ENCODE peak calls at places on chromosomes 11 and 22, in seven cellular contexts. One of them, this sample, is unnamed.

GRCh38 chr11:63020671-63021255 is 5.1 kb upstream of the SLC22A8 start:
- DNase-seq in retinal pigment epithelial cell: no peak
- DNase-seq in hepatocyte: no peak
- DNase-seq in stomach: no peak
- DNase-seq in A549: peak
- DNase-seq in gastrocnemius medialis: no peak
- DNase-seq in brain microvascular endothelial cell: no peak
- DNase-seq in this sample: peak

GRCh38 chr11:25860677-25861445 is 471.1 kb upstream of the ANO3 start:
- DNase-seq in retinal pigment epithelial cell: peak
- DNase-seq in hepatocyte: peak
- DNase-seq in stomach: no peak
- DNase-seq in A549: no peak
- DNase-seq in gastrocnemius medialis: no peak
- DNase-seq in brain microvascular endothelial cell: peak
- DNase-seq in this sample: peak

GRCh38 chr22:48741540-48741939 is 1086.1 kb downstream of the BRD1 start:
- DNase-seq in retinal pigment epithelial cell: no peak
- DNase-seq in hepatocyte: no peak
- DNase-seq in stomach: peak
- DNase-seq in A549: no peak
- DNase-seq in gastrocnemius medialis: no peak
- DNase-seq in brain microvascular endothelial cell: no peak
- DNase-seq in this sample: no peak

GRCh38 chr11:12794556-12795230 is 120.5 kb downstream of the TEAD1 start:
- DNase-seq in retinal pigment epithelial cell: no peak
- DNase-seq in hepatocyte: no peak
- DNase-seq in stomach: no peak
- DNase-seq in A549: no peak
- DNase-seq in gastrocnemius medialis: no peak
- DNase-seq in brain microvascular endothelial cell: no peak
- DNase-seq in this sample: no peak

GRCh38 chr22:49207008-49207775 is 620.5 kb downstream of the BRD1 start:
- DNase-seq in retinal pigment epithelial cell: no peak
- DNase-seq in hepatocyte: no peak
- DNase-seq in stomach: peak
- DNase-seq in A549: no peak
- DNase-seq in gastrocnemius medialis: no peak
- DNase-seq in brain microvascular endothelial cell: no peak
- DNase-seq in this sample: no peak

GRCh38 chr11:96065379-96065778 is 141.5 kb upstream of the MTMR2 start:
- DNase-seq in retinal pigment epithelial cell: no peak
- DNase-seq in hepatocyte: no peak
- DNase-seq in stomach: no peak
- DNase-seq in A549: no peak
- DNase-seq in gastrocnemius medialis: no peak
- DNase-seq in brain microvascular endothelial cell: no peak
- DNase-seq in this sample: no peak

GRCh38 chr22:29879738-29880137 is 3.2 kb upstream of the MTMR3 start:
- DNase-seq in retinal pigment epithelial cell: no peak
- DNase-seq in hepatocyte: no peak
- DNase-seq in stomach: no peak
- DNase-seq in A549: peak
- DNase-seq in gastrocnemius medialis: no peak
- DNase-seq in brain microvascular endothelial cell: no peak
- DNase-seq in this sample: peak

GRCh38 chr11:85941380-85941973 is 86.3 kb downstream of the CCDC83 start:
- DNase-seq in retinal pigment epithelial cell: no peak
- DNase-seq in hepatocyte: peak
- DNase-seq in stomach: peak
- DNase-seq in A549: peak
- DNase-seq in gastrocnemius medialis: peak
- DNase-seq in brain microvascular endothelial cell: peak
- DNase-seq in this sample: peak

GRCh38 chr11:88575876-88576275 is 238.3 kb upstream of the CTSC start:
- DNase-seq in retinal pigment epithelial cell: no peak
- DNase-seq in hepatocyte: no peak
- DNase-seq in stomach: no peak
- DNase-seq in A549: no peak
- DNase-seq in gastrocnemius medialis: no peak
- DNase-seq in brain microvascular endothelial cell: no peak
- DNase-seq in this sample: no peak

GRCh38 chr11:132604446-132604845 is 927.9 kb downstream of the OPCML start:
- DNase-seq in retinal pigment epithelial cell: no peak
- DNase-seq in hepatocyte: no peak
- DNase-seq in stomach: no peak
- DNase-seq in A549: no peak
- DNase-seq in gastrocnemius medialis: no peak
- DNase-seq in brain microvascular endothelial cell: peak
- DNase-seq in this sample: no peak

GRCh38 chr22:25048659-25049657 is 96.4 kb downstream of the KIAA1671 start:
- DNase-seq in retinal pigment epithelial cell: no peak
- DNase-seq in hepatocyte: peak
- DNase-seq in stomach: peak
- DNase-seq in A549: peak
- DNase-seq in gastrocnemius medialis: peak
- DNase-seq in brain microvascular endothelial cell: peak
- DNase-seq in this sample: peak

GRCh38 chr11:120784566-120785251 is 239.2 kb upstream of the TBCEL start:
- DNase-seq in retinal pigment epithelial cell: no peak
- DNase-seq in hepatocyte: no peak
- DNase-seq in stomach: no peak
- DNase-seq in A549: no peak
- DNase-seq in gastrocnemius medialis: no peak
- DNase-seq in brain microvascular endothelial cell: no peak
- DNase-seq in this sample: no peak

GRCh38 chr11:3885855-3886254 is 30.4 kb downstream of the STIM1 start:
- DNase-seq in retinal pigment epithelial cell: no peak
- DNase-seq in hepatocyte: no peak
- DNase-seq in stomach: no peak
- DNase-seq in A549: no peak
- DNase-seq in gastrocnemius medialis: no peak
- DNase-seq in brain microvascular endothelial cell: peak
- DNase-seq in this sample: no peak

GRCh38 chr22:39522567-39523300 is 2.4 kb downstream of the ATF4 start:
- DNase-seq in retinal pigment epithelial cell: no peak
- DNase-seq in hepatocyte: no peak
- DNase-seq in stomach: peak
- DNase-seq in A549: peak
- DNase-seq in gastrocnemius medialis: peak
- DNase-seq in brain microvascular endothelial cell: no peak
- DNase-seq in this sample: no peak

GRCh38 chr11:47886096-47886495 is 37.9 kb upstream of the NUP160 start:
- DNase-seq in retinal pigment epithelial cell: no peak
- DNase-seq in hepatocyte: peak
- DNase-seq in stomach: no peak
- DNase-seq in A549: peak
- DNase-seq in gastrocnemius medialis: no peak
- DNase-seq in brain microvascular endothelial cell: peak
- DNase-seq in this sample: no peak

GRCh38 chr11:115874843-115875242 is 370.6 kb upstream of the CADM1 start:
- DNase-seq in retinal pigment epithelial cell: no peak
- DNase-seq in hepatocyte: no peak
- DNase-seq in stomach: no peak
- DNase-seq in A549: no peak
- DNase-seq in gastrocnemius medialis: no peak
- DNase-seq in brain microvascular endothelial cell: no peak
- DNase-seq in this sample: no peak

GRCh38 chr11:102564110-102564509 is 33.6 kb upstream of the MMP7 start:
- DNase-seq in retinal pigment epithelial cell: peak
- DNase-seq in hepatocyte: peak
- DNase-seq in stomach: no peak
- DNase-seq in A549: peak
- DNase-seq in gastrocnemius medialis: no peak
- DNase-seq in brain microvascular endothelial cell: no peak
- DNase-seq in this sample: no peak

GRCh38 chr11:86172894-86173293 is 71.7 kb upstream of the EED start:
- DNase-seq in retinal pigment epithelial cell: peak
- DNase-seq in hepatocyte: peak
- DNase-seq in stomach: no peak
- DNase-seq in A549: no peak
- DNase-seq in gastrocnemius medialis: no peak
- DNase-seq in brain microvascular endothelial cell: peak
- DNase-seq in this sample: no peak

GRCh38 chr11:64120951-64121569 is 44.9 kb downstream of the MACROD1 start:
- DNase-seq in retinal pigment epithelial cell: no peak
- DNase-seq in hepatocyte: no peak
- DNase-seq in stomach: no peak
- DNase-seq in A549: peak
- DNase-seq in gastrocnemius medialis: peak
- DNase-seq in brain microvascular endothelial cell: no peak
- DNase-seq in this sample: peak

GRCh38 chr22:47776329-47776728 is 1013.9 kb downstream of the TBC1D22A start:
- DNase-seq in retinal pigment epithelial cell: no peak
- DNase-seq in hepatocyte: no peak
- DNase-seq in stomach: no peak
- DNase-seq in A549: no peak
- DNase-seq in gastrocnemius medialis: no peak
- DNase-seq in brain microvascular endothelial cell: no peak
- DNase-seq in this sample: no peak

GRCh38 chr22:39173787-39174497 is 21.5 kb upstream of the CBX7 start:
- DNase-seq in retinal pigment epithelial cell: no peak
- DNase-seq in hepatocyte: no peak
- DNase-seq in stomach: no peak
- DNase-seq in A549: no peak
- DNase-seq in gastrocnemius medialis: no peak
- DNase-seq in brain microvascular endothelial cell: no peak
- DNase-seq in this sample: no peak

GRCh38 chr11:66265531-66266377 is 2.7 kb upstream of the RAB1B start:
- DNase-seq in retinal pigment epithelial cell: no peak
- DNase-seq in hepatocyte: no peak
- DNase-seq in stomach: no peak
- DNase-seq in A549: no peak
- DNase-seq in gastrocnemius medialis: no peak
- DNase-seq in brain microvascular endothelial cell: no peak
- DNase-seq in this sample: no peak
- TF ChIP-seq CTCF in retinal pigment epithelial cell: no peak
- TF ChIP-seq CTCF in hepatocyte: no peak
- TF ChIP-seq CTCF in stomach: no peak
- TF ChIP-seq CTCF in A549: no peak
- TF ChIP-seq CTCF in gastrocnemius medialis: no peak
- TF ChIP-seq CTCF in brain microvascular endothelial cell: no peak
- TF ChIP-seq CTCF in this sample: no peak

GRCh38 chr22:37638351-37639069 is 959 bp upstream of the SH3BP1 start:
- DNase-seq in retinal pigment epithelial cell: no peak
- DNase-seq in hepatocyte: peak
- DNase-seq in stomach: peak
- DNase-seq in A549: no peak
- DNase-seq in gastrocnemius medialis: no peak
- DNase-seq in brain microvascular endothelial cell: no peak
- DNase-seq in this sample: no peak

GRCh38 chr22:37641251-37641949 is 1.9 kb downstream of the SH3BP1 start:
- DNase-seq in retinal pigment epithelial cell: no peak
- DNase-seq in hepatocyte: no peak
- DNase-seq in stomach: no peak
- DNase-seq in A549: no peak
- DNase-seq in gastrocnemius medialis: no peak
- DNase-seq in brain microvascular endothelial cell: no peak
- DNase-seq in this sample: no peak

GRCh38 chr22:37639070-37639760 is at the start of gene SH3BP1:
- DNase-seq in retinal pigment epithelial cell: no peak
- DNase-seq in hepatocyte: peak
- DNase-seq in stomach: peak
- DNase-seq in A549: no peak
- DNase-seq in gastrocnemius medialis: no peak
- DNase-seq in brain microvascular endothelial cell: no peak
- DNase-seq in this sample: peak

GRCh38 chr22:37639771-37640590 is 512 bp downstream of the SH3BP1 start:
- DNase-seq in retinal pigment epithelial cell: no peak
- DNase-seq in hepatocyte: no peak
- DNase-seq in stomach: no peak
- DNase-seq in A549: no peak
- DNase-seq in gastrocnemius medialis: no peak
- DNase-seq in brain microvascular endothelial cell: no peak
- DNase-seq in this sample: no peak

DNA sequence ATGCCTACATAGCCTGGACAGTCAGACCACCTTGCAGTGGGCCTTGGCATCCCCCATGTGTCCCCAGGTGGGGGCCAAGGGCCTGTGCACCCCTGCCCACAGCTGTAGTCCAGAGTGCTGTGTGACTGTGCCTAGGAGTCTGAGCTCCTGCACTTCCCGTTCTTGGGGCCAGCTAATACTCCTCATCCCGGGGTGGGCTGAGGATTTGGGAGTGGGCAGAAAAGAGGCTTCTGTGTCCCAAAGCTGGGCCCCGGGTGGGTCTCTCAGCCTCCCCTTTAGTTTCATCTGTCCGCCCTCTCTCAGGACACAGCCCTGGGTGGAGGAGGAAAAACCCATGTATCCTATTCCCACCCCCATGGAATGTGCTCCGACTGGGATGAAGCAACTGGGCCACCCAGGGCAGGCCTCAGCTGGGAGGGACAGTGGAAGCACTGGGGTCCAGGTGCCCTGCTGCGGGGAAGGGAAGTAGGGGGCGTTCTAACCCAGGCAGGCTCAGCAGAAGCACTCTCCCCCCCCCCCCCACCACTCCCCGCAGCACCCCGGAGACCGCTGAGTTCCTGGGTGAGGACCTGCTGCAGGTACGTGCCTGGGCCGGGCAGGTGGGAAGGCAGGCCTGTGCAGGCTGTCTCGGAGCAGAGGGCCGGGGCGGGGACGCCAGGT is 1.3 kb downstream of the SH3BP1 start:
- DNase-seq in retinal pigment epithelial cell: no peak
- DNase-seq in hepatocyte: no peak
- DNase-seq in stomach: no peak
- DNase-seq in A549: no peak
- DNase-seq in gastrocnemius medialis: no peak
- DNase-seq in brain microvascular endothelial cell: no peak
- DNase-seq in this sample: no peak
- H3K4me3 ChIP-seq in retinal pigment epithelial cell: no peak
- H3K4me3 ChIP-seq in hepatocyte: peak
- H3K4me3 ChIP-seq in stomach: peak
- H3K4me3 ChIP-seq in A549: no peak
- H3K4me3 ChIP-seq in gastrocnemius medialis: no peak
- H3K4me3 ChIP-seq in brain microvascular endothelial cell: peak
- H3K4me3 ChIP-seq in this sample: peak

GRCh38 chr11:75873417-75874148 is 58.6 kb downstream of the UVRAG start:
- DNase-seq in retinal pigment epithelial cell: no peak
- DNase-seq in hepatocyte: no peak
- DNase-seq in stomach: no peak
- DNase-seq in A549: no peak
- DNase-seq in gastrocnemius medialis: no peak
- DNase-seq in brain microvascular endothelial cell: no peak
- DNase-seq in this sample: no peak
- TF ChIP-seq CTCF in retinal pigment epithelial cell: no peak
- TF ChIP-seq CTCF in hepatocyte: no peak
- TF ChIP-seq CTCF in stomach: no peak
- TF ChIP-seq CTCF in A549: no peak
- TF ChIP-seq CTCF in gastrocnemius medialis: no peak
- TF ChIP-seq CTCF in brain microvascular endothelial cell: no peak
- TF ChIP-seq CTCF in this sample: no peak

GRCh38 chr22:45969801-45970464 is 7.0 kb downstream of the WNT7B start:
- DNase-seq in retinal pigment epithelial cell: no peak
- DNase-seq in hepatocyte: no peak
- DNase-seq in stomach: no peak
- DNase-seq in A549: no peak
- DNase-seq in gastrocnemius medialis: no peak
- DNase-seq in brain microvascular endothelial cell: no peak
- DNase-seq in this sample: no peak
- H3K4me3 ChIP-seq in retinal pigment epithelial cell: no peak
- H3K4me3 ChIP-seq in hepatocyte: no peak
- H3K4me3 ChIP-seq in stomach: no peak
- H3K4me3 ChIP-seq in A549: peak
- H3K4me3 ChIP-seq in gastrocnemius medialis: no peak
- H3K4me3 ChIP-seq in brain microvascular endothelial cell: peak
- H3K4me3 ChIP-seq in this sample: no peak